ENCODE peak calls at places on chromosomes 13 and 19, in ten cellular contexts. R, Z, H, J, S, C, E, D, N and Y are unnamed samples.
A peak's percentile ranks its signal among the peaks of the same experiment; 100 is the strongest.

GRCh38 chr19:10043286-10043927 is 30.1 kb downstream of the RDH8 start:
- DNase-seq in R (no peak), Z (no peak), H (no peak), J (no peak), S (no peak), C (peak; percentile 20), E (peak; percentile 35), D (peak; percentile 49), N (peak; percentile 52), Y (peak; percentile 57)

GRCh38 chr19:46489445-46490272 is 6.0 kb downstream of the PNMA8B start:
- DNase-seq in R (peak; percentile 64), Z (peak; percentile 42), H (no peak), J (peak; percentile 76), S (no peak), C (peak; percentile 73), E (no peak), D (no peak), N (peak; percentile 80), Y (peak; percentile 45)

GRCh38 chr13:38785047-38785446 is 98.2 kb downstream of the FREM2 start:
- DNase-seq in R (no peak), Z (no peak), H (no peak), J (no peak), S (no peak), C (no peak), E (no peak), D (no peak), N (no peak), Y (no peak)

GRCh38 chr19:4371898-4372629 is 28.3 kb downstream of the SH3GL1 start:
- DNase-seq in R (no peak), Z (no peak), H (no peak), J (no peak), S (no peak), C (no peak), E (no peak), D (no peak), N (no peak), Y (no peak)

GRCh38 chr13:61531383-61532065 is 115.9 kb upstream of the PCDH20 start:
- DNase-seq in R (no peak), Z (no peak), H (no peak), J (no peak), S (no peak), C (no peak), E (no peak), D (no peak), N (no peak), Y (no peak)

GRCh38 chr19:1384085-1384462 is 367 bp downstream of the NDUFS7 start:
- DNase-seq in R (no peak), Z (no peak), H (no peak), J (no peak), S (no peak), C (no peak), E (no peak), D (no peak), N (no peak), Y (no peak)

GRCh38 chr19:1357695-1358094 is 26.0 kb upstream of the NDUFS7 start:
- DNase-seq in R (no peak), Z (no peak), H (no peak), J (peak; percentile 83), S (no peak), C (no peak), E (no peak), D (no peak), N (no peak), Y (no peak)

GRCh38 chr13:100707818-100708740 is 33.5 kb upstream of the TMTC4 start:
- DNase-seq in R (no peak), Z (no peak), H (no peak), J (no peak), S (no peak), C (peak; percentile 55), E (peak; percentile 86), D (no peak), N (peak; percentile 45), Y (no peak)

GRCh38 chr13:36706755-36707154 is 32.9 kb downstream of the SERTM1 start:
- DNase-seq in R (no peak), Z (no peak), H (no peak), J (no peak), S (no peak), C (peak; percentile 64), E (no peak), D (no peak), N (peak; percentile 92), Y (no peak)

GRCh38 chr19:56245062-56245740 is 27.3 kb upstream of the EDDM13 start:
- DNase-seq in R (no peak), Z (no peak), H (no peak), J (no peak), S (no peak), C (peak; percentile 3), E (peak; percentile 19), D (no peak), N (no peak), Y (no peak)

GRCh38 chr13:22915442-22916082 is 265.2 kb upstream of the SGCG start:
- DNase-seq in R (peak; percentile 64), Z (peak; percentile 54), H (no peak), J (peak; percentile 95), S (no peak), C (peak; percentile 63), E (peak; percentile 1), D (peak; percentile 68), N (peak; percentile 19), Y (peak; percentile 55)

GRCh38 chr13:105338773-105339172 is 1196.7 kb downstream of the EFNB2 start:
- DNase-seq in R (no peak), Z (no peak), H (no peak), J (no peak), S (no peak), C (no peak), E (no peak), D (no peak), N (no peak), Y (no peak)

GRCh38 chr13:85724554-85725432 is 74.4 kb downstream of the SLITRK6 start:
- DNase-seq in R (no peak), Z (no peak), H (no peak), J (no peak), S (no peak), C (peak; percentile 8), E (no peak), D (no peak), N (no peak), Y (no peak)

GRCh38 chr19:39193785-39194184 is 3.0 kb upstream of the NCCRP1 start:
- DNase-seq in R (no peak), Z (no peak), H (no peak), J (no peak), S (no peak), C (no peak), E (no peak), D (peak; percentile 48), N (no peak), Y (no peak)

GRCh38 chr19:18357442-18358264 is 17.3 kb downstream of the PGPEP1 start:
- DNase-seq in R (no peak), Z (no peak), H (no peak), J (no peak), S (no peak), C (no peak), E (no peak), D (no peak), N (no peak), Y (no peak)

GRCh38 chr13:68810660-68811059 is 1297.0 kb upstream of the ATXN8OS start:
- DNase-seq in R (no peak), Z (no peak), H (no peak), J (no peak), S (no peak), C (no peak), E (peak; percentile 20), D (peak; percentile 37), N (no peak), Y (peak; percentile 7)

GRCh38 chr19:37654525-37654832 is 786 bp downstream of the ZFP30 start:
- DNase-seq in R (no peak), Z (no peak), H (peak; percentile 2), J (no peak), S (no peak), C (peak; percentile 51), E (peak; percentile 31), D (peak; percentile 62), N (peak; percentile 35), Y (no peak)

GRCh38 chr19:15426485-15427349 is 7.9 kb upstream of the AKAP8L start:
- DNase-seq in R (no peak), Z (no peak), H (no peak), J (no peak), S (no peak), C (no peak), E (no peak), D (no peak), N (no peak), Y (no peak)

GRCh38 chr13:56351041-56351440 is 789.7 kb upstream of the PRR20A start:
- DNase-seq in R (no peak), Z (no peak), H (no peak), J (peak; percentile 64), S (no peak), C (no peak), E (no peak), D (peak; percentile 0), N (no peak), Y (no peak)

GRCh38 chr13:91664036-91664435 is 265.6 kb downstream of the GPC5 start:
- DNase-seq in R (no peak), Z (no peak), H (no peak), J (no peak), S (no peak), C (no peak), E (no peak), D (no peak), N (no peak), Y (no peak)

GRCh38 chr19:18274776-18275356 is 614 bp upstream of the IQCN start:
- DNase-seq in R (peak; percentile 89), Z (peak; percentile 89), H (no peak), J (peak; percentile 76), S (no peak), C (peak; percentile 88), E (peak; percentile 87), D (no peak), N (peak; percentile 91), Y (no peak)

GRCh38 chr19:48637948-48638830 is 1.0 kb upstream of the DBP start:
- DNase-seq in R (peak; percentile 72), Z (peak; percentile 92), H (peak; percentile 84), J (peak; percentile 96), S (peak; percentile 72), C (peak; percentile 97), E (peak; percentile 80), D (peak; percentile 95), N (peak; percentile 98), Y (peak; percentile 90)

GRCh38 chr13:27620377-27621115 is at the start of gene LNX2:
- DNase-seq in R (peak; percentile 99), Z (peak; percentile 97), H (peak; percentile 81), J (peak; percentile 99), S (peak; percentile 95), C (peak; percentile 98), E (peak; percentile 89), D (peak; percentile 98), N (peak; percentile 94), Y (peak; percentile 95)

GRCh38 chr19:35757231-35757748 is 461 bp upstream of the HSPB6 start:
- DNase-seq in R (peak; percentile 87), Z (peak; percentile 98), H (no peak), J (no peak), S (no peak), C (peak; percentile 90), E (peak; percentile 71), D (peak; percentile 73), N (peak; percentile 100), Y (no peak)

GRCh38 chr13:67134322-67135129 is 95.6 kb downstream of the PCDH9 start:
- DNase-seq in R (no peak), Z (no peak), H (no peak), J (no peak), S (no peak), C (peak; percentile 45), E (no peak), D (no peak), N (peak; percentile 39), Y (no peak)

GRCh38 chr19:3404324-3405260 is 38.2 kb downstream of the NFIC start:
- DNase-seq in R (peak; percentile 89), Z (peak; percentile 93), H (peak; percentile 71), J (peak; percentile 60), S (no peak), C (peak; percentile 86), E (peak; percentile 80), D (no peak), N (peak; percentile 93), Y (no peak)

GRCh38 chr19:3834349-3835054 is 34.3 kb downstream of the ZFR2 start:
- DNase-seq in R (no peak), Z (no peak), H (no peak), J (no peak), S (no peak), C (no peak), E (no peak), D (no peak), N (no peak), Y (no peak)

GRCh38 chr19:18233224-18233825 is 7.1 kb upstream of the PDE4C start:
- DNase-seq in R (peak; percentile 50), Z (no peak), H (no peak), J (peak; percentile 96), S (peak; percentile 30), C (no peak), E (no peak), D (peak; percentile 89), N (peak; percentile 53), Y (peak; percentile 46)